ENCODE peak calls at places on chromosomes 7 and 10, in six cellular contexts. X is iPS DF 6.9, P is HEK293T, S is HTR-8/SVneo, F is hippocampal formation, D is ELR. E is an unnamed sample.

GRCh38 chr10:44067432-44067831 is 317.5 kb downstream of the CXCL12 start:
- DNase-seq in X (no peak), P (no peak), S (no peak), F (no peak), D (no peak), E (no peak)

GRCh38 chr7:103075337-103075918 is 488 bp downstream of the ARMC10 start:
- DNase-seq in X (no peak), P (peak; percentile 37), S (peak; percentile 28), F (peak; percentile 30), D (peak; percentile 60), E (peak; percentile 59)

GRCh38 chr7:139727151-139727705 is 50.6 kb downstream of the HIPK2 start:
- DNase-seq in X (no peak), P (no peak), S (no peak), F (no peak), D (peak; percentile 50), E (no peak)

GRCh38 chr7:128035712-128036111 is 4.5 kb upstream of the LRRC4 start:
- DNase-seq in X (no peak), P (peak; percentile 54), S (no peak), F (no peak), D (peak; percentile 45), E (no peak)

GRCh38 chr7:87886875-87887274 is 10.6 kb downstream of the DBF4 start:
- DNase-seq in X (no peak), P (no peak), S (no peak), F (no peak), D (peak; percentile 61), E (peak; percentile 55)

GRCh38 chr7:143415696-143416095 is 7.0 kb upstream of the EPHA1 start:
- DNase-seq in X (no peak), P (no peak), S (no peak), F (no peak), D (peak; percentile 45), E (no peak)

GRCh38 chr7:125934965-125935364 is 1005.3 kb upstream of the POT1 start:
- DNase-seq in X (no peak), P (no peak), S (no peak), F (no peak), D (no peak), E (no peak)

GRCh38 chr7:5173490-5173889 is 16.5 kb upstream of the WIPI2 start:
- DNase-seq in X (no peak), P (no peak), S (no peak), F (no peak), D (no peak), E (no peak)

GRCh38 chr7:85851571-85852193 is 664.8 kb upstream of the SEMA3D start:
- DNase-seq in X (peak; percentile 2), P (peak; percentile 10), S (peak; percentile 10), F (no peak), D (peak; percentile 40), E (no peak)

GRCh38 chr7:107312418-107312817 is 143.6 kb downstream of the HBP1 start:
- DNase-seq in X (no peak), P (no peak), S (no peak), F (no peak), D (peak; percentile 12), E (no peak)

GRCh38 chr10:34667177-34667576 is 147.9 kb downstream of the PARD3 start:
- DNase-seq in X (no peak), P (no peak), S (no peak), F (no peak), D (no peak), E (no peak)

GRCh38 chr7:22251284-22251683 is 105.7 kb downstream of the RAPGEF5 start:
- DNase-seq in X (no peak), P (no peak), S (no peak), F (peak; percentile 46), D (no peak), E (no peak)

GRCh38 chr10:26438534-26439269 is 561 bp downstream of the APBB1IP start:
- DNase-seq in X (no peak), P (no peak), S (no peak), F (peak; percentile 1), D (peak; percentile 64), E (peak; percentile 66)

GRCh38 chr10:113433711-113434110 is 119.1 kb upstream of the HABP2 start:
- DNase-seq in X (no peak), P (no peak), S (no peak), F (no peak), D (no peak), E (no peak)

GRCh38 chr7:116933465-116933864 is 19.8 kb upstream of the ST7 start:
- DNase-seq in X (no peak), P (no peak), S (no peak), F (no peak), D (no peak), E (no peak)